ENCODE peak calls at places on chromosomes 6 and 20, in five cellular contexts. One of them, this sample, is unnamed.
A peak's percentile ranks its signal among the peaks of the same experiment; 100 is the strongest.

GRCh38 chr20:32743237-32744112 is at the start of gene COMMD7:
- DNase-seq in left lung: peak; percentile 67
- DNase-seq in adrenal gland: peak; percentile 62
- DNase-seq in aorta: peak; percentile 91
- DNase-seq in RWPE1: no peak
- DNase-seq in this sample: peak; percentile 88

GRCh38 chr20:35329435-35330139 is 37.4 kb upstream of the FAM83C start:
- DNase-seq in left lung: no peak
- DNase-seq in adrenal gland: peak; percentile 35
- DNase-seq in aorta: no peak
- DNase-seq in RWPE1: peak; percentile 78
- DNase-seq in this sample: no peak

GRCh38 chr20:10379761-10380160 is 54.3 kb downstream of the MKKS start:
- DNase-seq in left lung: no peak
- DNase-seq in adrenal gland: no peak
- DNase-seq in aorta: no peak
- DNase-seq in RWPE1: no peak
- DNase-seq in this sample: no peak

GRCh38 chr6:157227202-157228166 is 95.8 kb downstream of the TMEM242 start:
- DNase-seq in left lung: no peak
- DNase-seq in adrenal gland: peak; percentile 21
- DNase-seq in aorta: no peak
- DNase-seq in RWPE1: no peak
- DNase-seq in this sample: no peak

GRCh38 chr6:125301435-125302391 is at the start of gene HDDC2:
- DNase-seq in left lung: peak; percentile 76
- DNase-seq in adrenal gland: peak; percentile 76
- DNase-seq in aorta: peak; percentile 93
- DNase-seq in RWPE1: peak; percentile 62
- DNase-seq in this sample: peak; percentile 92

GRCh38 chr6:112223070-112223861 is 31.1 kb downstream of the LAMA4 start:
- DNase-seq in left lung: no peak
- DNase-seq in adrenal gland: no peak
- DNase-seq in aorta: no peak
- DNase-seq in RWPE1: no peak
- DNase-seq in this sample: no peak

GRCh38 chr6:4774296-4774695 is 1.9 kb upstream of the CDYL start:
- DNase-seq in left lung: no peak
- DNase-seq in adrenal gland: no peak
- DNase-seq in aorta: no peak
- DNase-seq in RWPE1: no peak
- DNase-seq in this sample: no peak

GRCh38 chr20:21166801-21167200 is 40.9 kb downstream of the KIZ start:
- DNase-seq in left lung: no peak
- DNase-seq in adrenal gland: no peak
- DNase-seq in aorta: no peak
- DNase-seq in RWPE1: no peak
- DNase-seq in this sample: no peak

GRCh38 chr6:29850011-29850553 is 22.5 kb downstream of the HLA-G start:
- DNase-seq in left lung: no peak
- DNase-seq in adrenal gland: peak; percentile 59
- DNase-seq in aorta: no peak
- DNase-seq in RWPE1: no peak
- DNase-seq in this sample: peak; percentile 34

GRCh38 chr6:18507018-18507415 is 119.9 kb downstream of the RNF144B start:
- DNase-seq in left lung: no peak
- DNase-seq in adrenal gland: no peak
- DNase-seq in aorta: no peak
- DNase-seq in RWPE1: no peak
- DNase-seq in this sample: no peak

GRCh38 chr6:152313542-152314482 is 323.4 kb downstream of the SYNE1 start:
- DNase-seq in left lung: no peak
- DNase-seq in adrenal gland: no peak
- DNase-seq in aorta: no peak
- DNase-seq in RWPE1: no peak
- DNase-seq in this sample: no peak

GRCh38 chr6:111871207-111871606 is 2.0 kb downstream of the FYN start:
- DNase-seq in left lung: no peak
- DNase-seq in adrenal gland: no peak
- DNase-seq in aorta: no peak
- DNase-seq in RWPE1: no peak
- DNase-seq in this sample: no peak

GRCh38 chr6:78942451-78942850 is 75.1 kb downstream of the IRAK1BP1 start:
- DNase-seq in left lung: no peak
- DNase-seq in adrenal gland: no peak
- DNase-seq in aorta: no peak
- DNase-seq in RWPE1: peak; percentile 16
- DNase-seq in this sample: no peak

GRCh38 chr6:149563203-149563927 is 2.8 kb upstream of the GINM1 start:
- DNase-seq in left lung: no peak
- DNase-seq in adrenal gland: no peak
- DNase-seq in aorta: no peak
- DNase-seq in RWPE1: peak; percentile 84
- DNase-seq in this sample: no peak

GRCh38 chr20:1569417-1569861 is 11.9 kb upstream of the SIRPD start:
- DNase-seq in left lung: peak; percentile 45
- DNase-seq in adrenal gland: peak; percentile 22
- DNase-seq in aorta: no peak
- DNase-seq in RWPE1: peak; percentile 92
- DNase-seq in this sample: no peak

GRCh38 chr6:123829302-123829953 is 25.8 kb downstream of the NKAIN2 start:
- DNase-seq in left lung: no peak
- DNase-seq in adrenal gland: no peak
- DNase-seq in aorta: no peak
- DNase-seq in RWPE1: peak; percentile 68
- DNase-seq in this sample: no peak

GRCh38 chr6:138105880-138106664 is 1.1 kb downstream of the PERP start:
- DNase-seq in left lung: no peak
- DNase-seq in adrenal gland: no peak
- DNase-seq in aorta: no peak
- DNase-seq in RWPE1: peak; percentile 36
- DNase-seq in this sample: no peak

GRCh38 chr6:138107078-138107751 is at the start of gene PERP:
- DNase-seq in left lung: peak; percentile 75
- DNase-seq in adrenal gland: peak; percentile 68
- DNase-seq in aorta: peak; percentile 91
- DNase-seq in RWPE1: peak; percentile 89
- DNase-seq in this sample: peak; percentile 85

GRCh38 chr6:138105446-138105845 is 1.8 kb downstream of the PERP start:
- DNase-seq in left lung: no peak
- DNase-seq in adrenal gland: no peak
- DNase-seq in aorta: no peak
- DNase-seq in RWPE1: peak; percentile 79
- DNase-seq in this sample: no peak

GRCh38 chr6:138107752-138108592 is 753 bp upstream of the PERP start:
- DNase-seq in left lung: peak; percentile 41
- DNase-seq in adrenal gland: no peak
- DNase-seq in aorta: no peak
- DNase-seq in RWPE1: peak; percentile 53
- DNase-seq in this sample: peak; percentile 16

DNA sequence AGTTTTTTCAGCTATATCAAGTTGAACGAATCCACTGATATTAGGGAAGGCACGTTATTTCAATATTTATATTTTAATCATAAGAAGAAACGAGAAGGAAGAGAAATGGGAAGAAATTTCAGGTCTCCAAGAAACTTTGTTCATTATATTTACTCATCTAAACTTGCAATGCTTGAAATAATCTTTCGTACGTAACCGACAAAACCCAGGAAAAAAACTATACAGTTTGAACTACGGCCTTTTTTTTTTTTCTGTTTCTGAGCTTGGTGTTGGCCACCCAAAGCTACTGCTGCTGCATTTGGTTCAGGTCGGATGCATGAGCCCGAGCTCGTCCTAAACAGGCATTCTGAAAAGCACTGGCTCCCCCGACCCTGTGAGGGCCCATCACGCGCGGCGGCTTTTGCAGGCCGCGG is 548 bp downstream of the PERP start:
- DNase-seq in left lung: no peak
- DNase-seq in adrenal gland: no peak
- DNase-seq in aorta: no peak
- DNase-seq in RWPE1: no peak
- DNase-seq in this sample: no peak
- H3K27ac ChIP-seq in left lung: peak overlapping the region; percentile 84
- H3K27ac ChIP-seq in adrenal gland: no peak overlapping the region
- H3K27ac ChIP-seq in aorta: peak overlapping the region; percentile 7
- H3K27ac ChIP-seq in RWPE1: peak overlapping the region; percentile 93
- H3K27ac ChIP-seq in this sample: peak overlapping the region; percentile 88

GRCh38 chr6:135271626-135272025 is 90.5 kb downstream of the MYB start:
- DNase-seq in left lung: no peak
- DNase-seq in adrenal gland: no peak
- DNase-seq in aorta: no peak
- DNase-seq in RWPE1: no peak
- DNase-seq in this sample: no peak
- H3K27ac ChIP-seq in left lung: peak overlapping the region; percentile 74
- H3K27ac ChIP-seq in adrenal gland: no peak overlapping the region
- H3K27ac ChIP-seq in aorta: no peak overlapping the region
- H3K27ac ChIP-seq in RWPE1: no peak overlapping the region
- H3K27ac ChIP-seq in this sample: no peak overlapping the region

DNA sequence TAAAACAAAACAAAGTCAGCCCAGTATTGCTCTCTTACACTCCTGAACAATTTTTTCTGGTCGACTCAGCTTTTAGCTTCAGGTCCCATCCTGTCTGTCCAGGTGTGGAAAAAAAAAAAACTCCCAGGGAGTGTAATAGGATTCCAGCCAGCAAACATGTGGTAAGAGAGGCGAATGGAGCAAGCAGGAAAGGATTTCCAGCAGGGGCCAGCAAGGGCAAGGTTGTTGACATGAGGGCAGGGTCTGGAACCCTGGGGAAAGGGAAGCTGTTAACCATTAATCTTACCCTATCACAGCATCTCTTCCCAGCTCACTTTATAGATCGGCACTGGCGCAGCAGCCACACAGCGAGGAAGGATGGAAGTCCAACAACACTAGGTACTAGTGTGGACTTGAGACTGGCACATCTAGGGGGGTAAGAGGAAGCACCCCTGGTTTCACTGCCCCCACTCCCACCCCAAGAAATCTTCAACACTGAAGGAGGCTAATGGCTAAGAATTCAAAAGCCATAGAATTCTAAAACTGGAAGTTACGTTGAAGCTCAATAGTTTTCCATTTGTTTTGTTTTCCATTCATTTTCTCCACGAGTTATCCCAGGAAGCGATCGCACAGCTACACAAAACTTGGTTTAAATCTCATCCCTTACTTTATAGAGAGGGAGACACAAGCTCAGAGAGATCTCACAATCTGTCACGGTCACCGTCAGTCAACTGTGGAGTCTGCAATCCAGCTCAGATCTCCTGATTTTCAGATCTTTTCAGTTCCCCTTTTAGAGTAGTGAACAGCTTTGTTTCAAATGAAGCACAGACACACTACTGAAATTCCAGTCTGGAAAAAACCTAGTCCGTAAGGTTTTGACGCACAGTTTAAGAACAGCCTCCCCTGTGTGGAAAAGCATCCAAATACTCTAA is 53.4 kb downstream of the SLC22A23 start:
- DNase-seq in left lung: peak; percentile 66
- DNase-seq in adrenal gland: no peak
- DNase-seq in aorta: no peak
- DNase-seq in RWPE1: peak; percentile 59
- DNase-seq in this sample: no peak
- H3K27ac ChIP-seq in left lung: no peak overlapping the region
- H3K27ac ChIP-seq in adrenal gland: no peak overlapping the region
- H3K27ac ChIP-seq in aorta: no peak overlapping the region
- H3K27ac ChIP-seq in RWPE1: peak overlapping the region; percentile 97
- H3K27ac ChIP-seq in this sample: no peak overlapping the region

DNA sequence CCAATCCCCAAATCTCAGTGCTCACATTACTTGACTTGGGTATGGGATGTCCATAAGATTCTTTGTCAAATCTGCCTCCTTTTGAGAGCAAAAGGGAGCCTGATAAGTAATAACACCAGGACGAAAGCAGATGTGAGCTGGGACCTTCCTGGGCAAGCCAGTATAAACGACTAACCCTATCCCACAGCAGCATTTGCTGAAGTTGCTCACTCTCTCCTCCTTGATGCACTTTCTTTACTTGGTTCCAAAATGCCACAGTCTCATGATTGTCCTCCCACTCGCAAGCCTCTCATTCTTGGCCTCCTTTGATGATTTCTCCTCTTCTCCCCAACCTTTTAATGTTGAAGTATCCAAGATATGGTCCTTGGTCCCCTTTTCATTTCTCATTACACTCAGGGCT is 44.7 kb upstream of the TAGAP start:
- DNase-seq in left lung: no peak
- DNase-seq in adrenal gland: no peak
- DNase-seq in aorta: no peak
- DNase-seq in RWPE1: no peak
- DNase-seq in this sample: no peak
- H3K27ac ChIP-seq in left lung: no peak overlapping the region
- H3K27ac ChIP-seq in adrenal gland: no peak overlapping the region
- H3K27ac ChIP-seq in aorta: no peak overlapping the region
- H3K27ac ChIP-seq in RWPE1: no peak overlapping the region
- H3K27ac ChIP-seq in this sample: no peak overlapping the region

GRCh38 chr20:62733250-62733842 is 24.7 kb downstream of the NTSR1 start:
- DNase-seq in left lung: peak; percentile 10
- DNase-seq in adrenal gland: no peak
- DNase-seq in aorta: no peak
- DNase-seq in RWPE1: no peak
- DNase-seq in this sample: no peak

GRCh38 chr20:62734336-62734735 is 25.7 kb downstream of the NTSR1 start:
- DNase-seq in left lung: peak; percentile 6
- DNase-seq in adrenal gland: no peak
- DNase-seq in aorta: peak; percentile 58
- DNase-seq in RWPE1: no peak
- DNase-seq in this sample: peak; percentile 22

GRCh38 chr20:62733891-62734290 is 25.3 kb downstream of the NTSR1 start:
- DNase-seq in left lung: peak; percentile 22
- DNase-seq in adrenal gland: no peak
- DNase-seq in aorta: peak; percentile 63
- DNase-seq in RWPE1: no peak
- DNase-seq in this sample: no peak

GRCh38 chr20:62732356-62732755 is 23.7 kb downstream of the NTSR1 start:
- DNase-seq in left lung: no peak
- DNase-seq in adrenal gland: no peak
- DNase-seq in aorta: no peak
- DNase-seq in RWPE1: no peak
- DNase-seq in this sample: no peak

GRCh38 chr20:62732766-62733165 is 24.1 kb downstream of the NTSR1 start:
- DNase-seq in left lung: peak; percentile 10
- DNase-seq in adrenal gland: no peak
- DNase-seq in aorta: no peak
- DNase-seq in RWPE1: no peak
- DNase-seq in this sample: no peak
- H3K27ac ChIP-seq in left lung: no peak overlapping the region
- H3K27ac ChIP-seq in adrenal gland: no peak overlapping the region
- H3K27ac ChIP-seq in aorta: no peak overlapping the region
- H3K27ac ChIP-seq in RWPE1: peak overlapping the region; percentile 5
- H3K27ac ChIP-seq in this sample: no peak overlapping the region

GRCh38 chr20:49729780-49730179 is 16.1 kb upstream of the B4GALT5 start:
- DNase-seq in left lung: no peak
- DNase-seq in adrenal gland: no peak
- DNase-seq in aorta: no peak
- DNase-seq in RWPE1: no peak
- DNase-seq in this sample: no peak

GRCh38 chr20:49727894-49728885 is 14.5 kb upstream of the B4GALT5 start:
- DNase-seq in left lung: no peak
- DNase-seq in adrenal gland: no peak
- DNase-seq in aorta: no peak
- DNase-seq in RWPE1: no peak
- DNase-seq in this sample: no peak

GRCh38 chr20:49727473-49727872 is 13.8 kb upstream of the B4GALT5 start:
- DNase-seq in left lung: no peak
- DNase-seq in adrenal gland: no peak
- DNase-seq in aorta: no peak
- DNase-seq in RWPE1: no peak
- DNase-seq in this sample: no peak

GRCh38 chr20:49724637-49725606 is 11.2 kb upstream of the B4GALT5 start:
- DNase-seq in left lung: peak; percentile 47
- DNase-seq in adrenal gland: peak; percentile 57
- DNase-seq in aorta: no peak
- DNase-seq in RWPE1: no peak
- DNase-seq in this sample: peak; percentile 71

GRCh38 chr20:49725694-49726093 is 12.0 kb upstream of the B4GALT5 start:
- DNase-seq in left lung: no peak
- DNase-seq in adrenal gland: no peak
- DNase-seq in aorta: no peak
- DNase-seq in RWPE1: no peak
- DNase-seq in this sample: no peak
- H3K27ac ChIP-seq in left lung: no peak overlapping the region
- H3K27ac ChIP-seq in adrenal gland: no peak overlapping the region
- H3K27ac ChIP-seq in aorta: no peak overlapping the region
- H3K27ac ChIP-seq in RWPE1: no peak overlapping the region
- H3K27ac ChIP-seq in this sample: no peak overlapping the region

This sample was measured in right cardiac atrium.